ENCODE peak calls at places on chromosomes 1 and 21, in four cellular contexts. K is K562, Y is HCT116, B is Panc1. J is an unnamed sample.

GRCh38 chr1:24389231-24389678 is 24.3 kb downstream of the STPG1 start:
- DNase-seq in Y (no peak), B (no peak), K (no peak), J (no peak)

GRCh38 chr21:42395910-42396625 is at the start of gene TMPRSS3:
- DNase-seq in K (no peak), B (no peak), Y (no peak), J (no peak)

GRCh38 chr1:198913667-198914066 is 274.8 kb downstream of the PTPRC start:
- DNase-seq in Y (no peak), B (no peak), K (no peak), J (no peak)

GRCh38 chr1:44775930-44776748 is 799 bp downstream of the RPS8 start:
- DNase-seq in K (peak), B (no peak), Y (no peak), J (no peak)

GRCh38 chr1:164787834-164788231 is 228.8 kb downstream of the PBX1 start:
- DNase-seq in Y (no peak), K (no peak), B (no peak), J (no peak)

GRCh38 chr1:204409878-204410763 is 1.5 kb downstream of the PPP1R15B start:
- DNase-seq in Y (no peak), B (no peak), K (peak), J (no peak)

GRCh38 chr1:19511117-19511516 is 25.8 kb upstream of the CAPZB start:
- DNase-seq in B (no peak), Y (no peak), K (no peak), J (no peak)

GRCh38 chr1:59292557-59292956 is 4.3 kb upstream of the FGGY start:
- DNase-seq in B (no peak), Y (no peak), K (peak), J (peak)

GRCh38 chr1:24929091-24929875 is 793 bp downstream of the RUNX3 start:
- DNase-seq in K (no peak), B (no peak), Y (no peak), J (no peak)

GRCh38 chr1:233613252-233614172 is at the start of gene KCNK1:
- DNase-seq in B (no peak), K (peak), Y (peak), J (no peak)

GRCh38 chr1:150012611-150013010 is 2.1 kb upstream of the OTUD7B start:
- DNase-seq in K (no peak), Y (no peak), B (no peak), J (no peak)

GRCh38 chr1:219909476-219909875 is 18.9 kb downstream of the SLC30A10 start:
- DNase-seq in Y (no peak), B (no peak), K (no peak), J (no peak)

GRCh38 chr1:40861227-40862003 is 748 bp downstream of the CITED4 start:
- DNase-seq in Y (no peak), B (no peak), K (no peak), J (no peak)

GRCh38 chr1:3883194-3883920 is 16.7 kb downstream of the C1orf174 start:
- DNase-seq in Y (no peak), B (no peak), K (no peak), J (no peak)

GRCh38 chr1:66999640-67000400 is 54.1 kb downstream of the SLC35D1 start:
- DNase-seq in B (no peak), Y (no peak), K (no peak), J (no peak)

GRCh38 chr1:109912214-109912861 is 1.7 kb downstream of the CSF1 start:
- DNase-seq in B (no peak), K (no peak), Y (no peak), J (no peak)

GRCh38 chr1:92877081-92877711 is 45.4 kb downstream of the RPL5 start:
- DNase-seq in Y (no peak), K (no peak), B (no peak), J (no peak)

GRCh38 chr1:12047120-12047876 is 15.8 kb upstream of the TNFRSF8 start:
- DNase-seq in B (no peak), K (no peak), Y (no peak), J (no peak)

GRCh38 chr1:4016351-4017130 is 116.5 kb upstream of the C1orf174 start:
- DNase-seq in B (no peak), K (no peak), Y (no peak), J (no peak)

GRCh38 chr1:98796049-98796448 is 134.5 kb downstream of the SNX7 start:
- DNase-seq in B (no peak), K (no peak), Y (no peak), J (no peak)

GRCh38 chr1:37958690-37959089 is 11.8 kb upstream of the INPP5B start:
- DNase-seq in K (no peak), B (no peak), Y (no peak), J (no peak)

GRCh38 chr1:234139966-234140365 is 233.3 kb upstream of the COA6 start:
- DNase-seq in B (peak), K (no peak), Y (no peak), J (peak)

GRCh38 chr1:12163210-12163609 is 3.6 kb upstream of the TNFRSF1B start:
- DNase-seq in B (no peak), Y (no peak), K (no peak), J (no peak)

GRCh38 chr21:45128613-45129226 is 54.3 kb downstream of the ADARB1 start:
- DNase-seq in B (no peak), Y (peak), K (peak), J (peak)

GRCh38 chr1:20355101-20355827 is 64.6 kb downstream of the VWA5B1 start:
- DNase-seq in Y (no peak), K (no peak), B (no peak), J (no peak)

GRCh38 chr1:8878448-8879347 is at the start of gene ENO1:
- DNase-seq in K (peak), Y (peak), B (peak), J (peak)

GRCh38 chr1:164587617-164588367 is 28.8 kb downstream of the PBX1 start:
- DNase-seq in B (no peak), K (no peak), Y (no peak), J (no peak)

GRCh38 chr1:206754011-206754410 is 16.6 kb upstream of the IL19 start:
- DNase-seq in K (no peak), B (no peak), Y (no peak), J (no peak)

GRCh38 chr1:89382479-89382878 is 18.6 kb downstream of the GBP6 start:
- DNase-seq in Y (no peak), K (no peak), B (no peak), J (no peak)

GRCh38 chr21:45558044-45558721 is 15.9 kb upstream of the SLC19A1 start:
- DNase-seq in B (no peak), K (no peak), Y (no peak), J (no peak)

GRCh38 chr1:31583995-31584868 is 7.9 kb downstream of the TINAGL1 start:
- DNase-seq in Y (no peak), K (no peak), B (no peak), J (peak)

GRCh38 chr1:154324669-154325582 is at the start of gene ATP8B2:
- DNase-seq in K (peak), Y (peak), B (peak), J (peak)

GRCh38 chr21:39633043-39633442 is 20.3 kb downstream of the B3GALT5 start:
- DNase-seq in K (no peak), Y (peak), B (no peak), J (no peak)

GRCh38 chr1:151311589-151312331 is 15.5 kb downstream of the PI4KB start:
- DNase-seq in B (peak), K (peak), Y (peak), J (peak)

DNA sequence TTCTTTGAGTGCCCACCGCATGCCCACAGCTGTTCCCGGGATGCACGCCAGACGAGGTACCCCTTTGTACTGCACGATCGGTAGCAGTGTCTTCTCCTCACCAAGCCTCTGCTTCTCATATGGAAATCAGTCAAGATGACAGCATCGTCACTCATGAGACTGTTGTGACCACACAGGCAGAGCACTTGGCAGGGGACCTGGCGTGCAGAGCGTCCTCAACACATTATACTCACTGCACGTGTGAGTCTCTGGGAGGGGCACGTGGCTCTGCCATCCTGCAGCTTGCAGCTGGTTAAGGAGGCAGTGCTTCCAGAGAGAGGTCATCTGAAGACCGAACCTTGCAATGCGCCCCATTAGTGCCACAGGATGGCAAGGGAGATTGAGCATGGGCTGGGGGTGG is 266.8 kb downstream of the NPHP4 start:
- DNase-seq in Y (no peak), B (no peak), K (no peak), J (no peak)
- TF ChIP-seq TCF7L2 in Y (no peak), B (no peak), K (no peak), J (no peak)

GRCh38 chr1:2235300-2235998 is 7.3 kb downstream of the SKI start:
- DNase-seq in K (no peak), B (no peak), Y (no peak), J (no peak)
- TF ChIP-seq TCF7L2 in K (no peak), B (no peak), Y (no peak), J (no peak)

DNA sequence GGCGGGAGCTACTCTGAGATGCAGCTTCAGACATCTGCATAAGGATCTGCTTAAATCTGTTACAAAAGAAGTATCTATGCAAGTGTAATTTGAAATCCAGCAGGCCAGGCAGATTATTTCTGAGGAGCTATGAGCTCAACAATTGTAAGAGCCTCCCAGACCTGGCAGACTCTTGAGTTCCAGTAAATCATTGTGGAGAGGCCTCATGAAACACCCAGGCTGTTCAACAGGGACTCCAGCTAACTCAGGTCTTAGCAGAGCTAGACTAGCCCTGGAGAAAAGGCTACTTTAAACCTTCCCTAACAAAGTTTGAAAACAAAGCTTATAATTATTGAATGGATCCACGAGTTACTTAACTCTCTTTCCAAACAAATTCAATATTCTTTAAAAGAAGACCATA is 647.4 kb upstream of the CHRM3 start:
- DNase-seq in B (no peak), K (no peak), Y (no peak), J (no peak)
- TF ChIP-seq TCF7L2 in B (no peak), K (no peak), Y (no peak), J (no peak)

GRCh38 chr1:29698033-29698432 is 461.7 kb downstream of the PTPRU start:
- DNase-seq in Y (peak), K (peak), B (no peak), J (peak)
- TF ChIP-seq TCF7L2 in Y (no peak), K (no peak), B (no peak), J (no peak)

GRCh38 chr1:32925360-32926142 is 24.4 kb upstream of the TMEM54 start:
- DNase-seq in B (no peak), Y (no peak), K (no peak), J (peak)
- TF ChIP-seq TCF7L2 in B (no peak), Y (no peak), K (no peak), J (no peak)

GRCh38 chr1:157044326-157044725 is 1.2 kb downstream of the ARHGEF11 start:
- DNase-seq in K (no peak), B (no peak), Y (no peak), J (no peak)

GRCh38 chr1:157043685-157044084 is 1.9 kb downstream of the ARHGEF11 start:
- DNase-seq in B (no peak), Y (no peak), K (no peak), J (no peak)

GRCh38 chr1:157042852-157043251 is 2.7 kb downstream of the ARHGEF11 start:
- DNase-seq in K (no peak), Y (no peak), B (no peak), J (no peak)

GRCh38 chr1:157047064-157047410 is 1.5 kb upstream of the ARHGEF11 start:
- DNase-seq in B (no peak), K (peak), Y (no peak), J (peak)

DNA sequence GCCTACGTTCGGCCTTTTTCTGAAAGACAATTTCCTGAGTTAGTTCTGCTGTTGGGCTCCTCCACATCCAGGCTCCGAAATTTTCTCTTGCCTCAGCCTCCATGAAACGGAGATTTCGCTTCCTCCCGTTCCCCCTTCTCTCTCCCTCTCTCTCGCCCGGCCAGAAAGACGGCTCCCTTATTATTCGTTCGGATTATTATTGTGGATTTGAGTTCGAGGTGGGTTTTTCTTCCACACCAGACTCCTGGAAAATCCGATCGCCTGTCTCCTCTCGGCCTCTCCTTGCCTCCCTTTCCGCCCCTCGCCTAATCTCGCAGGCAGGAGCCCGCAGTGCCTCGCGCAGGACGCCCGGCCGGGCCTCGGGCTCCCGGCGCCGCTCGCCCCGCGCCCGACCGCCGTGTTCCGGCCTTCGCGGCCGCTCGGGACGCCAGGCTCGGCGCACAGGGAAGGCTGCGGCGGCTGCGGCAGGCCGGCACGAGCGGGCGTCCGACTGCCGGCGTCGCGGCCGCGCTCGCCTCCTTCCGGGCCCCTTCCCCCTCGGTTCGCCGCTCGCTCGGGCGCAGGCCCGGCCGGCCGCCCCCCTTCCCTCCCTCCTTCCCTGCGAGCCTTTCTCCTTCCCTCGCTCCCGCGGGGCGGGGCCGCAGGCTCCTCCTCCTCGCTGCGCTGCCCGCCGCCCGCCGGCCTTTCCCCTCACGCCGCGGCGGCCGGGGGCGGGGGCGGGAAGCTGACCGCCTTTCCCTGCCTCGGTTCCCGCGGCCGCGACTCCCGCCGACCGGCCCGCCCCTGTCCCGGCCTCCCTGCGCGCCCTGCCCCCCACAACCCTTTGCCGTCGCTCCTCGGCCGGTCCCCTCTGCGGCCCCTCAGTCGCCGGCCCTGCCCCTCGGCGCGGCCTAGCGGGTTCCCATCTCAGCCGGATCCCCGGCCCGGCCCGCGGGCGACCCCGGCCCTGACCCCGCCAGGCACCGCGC is at the start of gene ARHGEF11:
- DNase-seq in K (peak), B (no peak), Y (peak), J (peak)
- TF ChIP-seq TCF7L2 in K (no peak), B (peak), Y (no peak), J (no peak)